ENCODE peak calls at places on chromosomes 7 and 10, in four cellular contexts. K, C, W and A are unnamed samples.
A peak's percentile ranks its signal among the peaks of the same experiment; 100 is the strongest.

GRCh38 chr10:69160809-69161225 is 19.2 kb upstream of the SUPV3L1 start:
- DNase-seq in W (no peak), C (no peak), K (no peak), A (no peak)

GRCh38 chr7:91194841-91195240 is 69.4 kb upstream of the FZD1 start:
- DNase-seq in C (no peak), K (no peak), W (no peak), A (no peak)

GRCh38 chr10:25297466-25297865 is 122.7 kb downstream of the GPR158 start:
- DNase-seq in W (no peak), K (no peak), C (no peak), A (no peak)

GRCh38 chr7:66162622-66163021 is 42.5 kb upstream of the TPST1 start:
- DNase-seq in C (no peak), W (no peak), K (no peak), A (no peak)

GRCh38 chr7:139720186-139720585 is 57.6 kb downstream of the HIPK2 start:
- DNase-seq in C (no peak), K (no peak), W (no peak), A (no peak)

GRCh38 chr7:115230882-115231508 is 309.1 kb downstream of the MDFIC start:
- DNase-seq in C (peak; percentile 53), W (no peak), K (no peak), A (peak; percentile 77)

GRCh38 chr7:66164356-66164755 is 40.8 kb upstream of the TPST1 start:
- DNase-seq in C (no peak), K (no peak), W (no peak), A (no peak)

GRCh38 chr7:143258830-143259229 is 4.4 kb upstream of the GSTK1 start:
- DNase-seq in K (no peak), W (no peak), C (no peak), A (no peak)

GRCh38 chr7:17532861-17533404 is 234.5 kb downstream of the AHR start:
- DNase-seq in W (no peak), C (no peak), K (no peak), A (peak; percentile 71)

GRCh38 chr7:107971613-107972012 is 31.3 kb downstream of the LAMB1 start:
- DNase-seq in K (no peak), W (no peak), C (no peak), A (no peak)

GRCh38 chr7:21412291-21412896 is 15.5 kb upstream of the SP4 start:
- DNase-seq in K (no peak), W (no peak), C (no peak), A (no peak)

GRCh38 chr10:76576276-76576962 is 1061.2 kb downstream of the KCNMA1 start:
- DNase-seq in K (no peak), W (peak; percentile 32), C (no peak), A (no peak)

GRCh38 chr7:102431617-102432298 is 1.6 kb upstream of the ORAI2 start:
- DNase-seq in C (peak; percentile 41), K (peak; percentile 65), W (no peak), A (no peak)

GRCh38 chr7:69213882-69214281 is 384.4 kb upstream of the AUTS2 start:
- DNase-seq in C (no peak), K (no peak), W (no peak), A (no peak)

GRCh38 chr10:21080246-21080645 is 183.1 kb upstream of the NEBL start:
- DNase-seq in W (no peak), C (no peak), K (no peak), A (no peak)

GRCh38 chr7:513521-514166 is 6.0 kb downstream of the PDGFA start:
- DNase-seq in W (no peak), C (no peak), K (no peak), A (no peak)
- TF ChIP-seq CTCF in W (no peak), C (no peak), K (no peak), A (peak; percentile 5)

GRCh38 chr7:55260671-55261385 is 104.3 kb upstream of the LANCL2 start:
- DNase-seq in C (no peak), W (no peak), K (no peak), A (no peak)

GRCh38 chr7:55260171-55260570 is 105.0 kb upstream of the LANCL2 start:
- DNase-seq in C (no peak), W (no peak), K (no peak), A (no peak)

GRCh38 chr7:55265836-55266235 is 99.3 kb upstream of the LANCL2 start:
- DNase-seq in K (no peak), C (no peak), W (no peak), A (no peak)

GRCh38 chr7:55258631-55259030 is 106.5 kb upstream of the LANCL2 start:
- DNase-seq in W (no peak), K (no peak), C (no peak), A (no peak)

DNA sequence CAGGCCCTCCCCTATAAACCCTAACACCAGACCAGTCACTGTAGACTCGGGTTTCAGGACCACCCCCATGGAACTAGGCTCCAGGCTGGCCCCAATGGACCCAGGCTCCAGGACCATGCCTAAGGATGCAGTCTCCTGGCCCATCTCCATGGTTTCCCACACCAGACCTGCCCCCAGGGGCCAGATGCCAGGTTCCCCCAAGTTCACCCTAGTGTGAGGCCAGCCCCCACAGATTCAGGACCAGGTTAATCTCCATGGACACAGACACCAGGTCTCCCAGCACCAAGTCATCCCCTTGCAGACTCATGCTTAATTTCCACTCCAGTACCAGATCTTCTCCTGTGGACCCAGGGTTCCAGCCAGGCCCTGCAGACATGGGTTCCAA is 103.8 kb upstream of the LANCL2 start:
- DNase-seq in C (no peak), K (no peak), W (no peak), A (no peak)
- H3K27ac ChIP-seq in C (no peak overlapping the region), K (no peak overlapping the region), W (no peak overlapping the region), A (no peak overlapping the region)

DNA sequence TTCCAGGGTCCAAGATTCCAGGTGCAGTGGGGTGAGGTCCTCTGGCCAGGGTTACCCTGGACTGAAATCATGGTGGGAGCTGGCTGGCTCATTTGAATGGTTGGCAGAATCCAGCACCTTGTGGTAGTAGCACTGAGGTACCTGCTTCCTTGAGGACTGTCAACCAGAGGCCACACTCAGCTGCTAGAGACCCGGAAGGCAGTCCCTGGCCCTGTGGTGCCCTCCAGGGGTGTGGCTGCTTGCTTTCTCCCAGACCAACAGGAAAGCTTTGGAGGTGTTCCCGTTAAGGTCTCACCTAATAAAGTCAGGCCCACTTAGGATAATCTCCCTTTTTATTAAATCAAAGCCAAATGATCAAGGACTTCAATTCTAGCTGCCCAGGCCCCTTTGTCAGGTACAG is 107.7 kb upstream of the GDF10 start:
- DNase-seq in W (no peak), K (no peak), C (no peak), A (no peak)
- TF ChIP-seq CTCF in W (no peak), K (no peak), C (no peak), A (no peak)

GRCh38 chr10:124732931-124733536 is 11.1 kb downstream of the FAM53B start:
- DNase-seq in K (peak; percentile 56), W (peak; percentile 76), C (peak; percentile 42), A (no peak)
- H3K27ac ChIP-seq in K (peak overlapping the region; percentile 43), W (peak overlapping the region; percentile 64), C (peak overlapping the region; percentile 27), A (peak overlapping the region; percentile 61)

GRCh38 chr7:118183586-118184391 is at the start of gene LSM8:
- DNase-seq in K (peak; percentile 98), C (peak; percentile 98), W (peak; percentile 97), A (peak; percentile 94)

GRCh38 chr7:118182618-118183253 is 1.2 kb upstream of the LSM8 start:
- DNase-seq in K (no peak), C (no peak), W (no peak), A (no peak)

GRCh38 chr7:118185163-118185860 is 1.3 kb downstream of the LSM8 start:
- DNase-seq in K (no peak), W (no peak), C (no peak), A (no peak)

GRCh38 chr7:118183254-118183585 is 744 bp upstream of the LSM8 start:
- DNase-seq in K (no peak), C (no peak), W (no peak), A (no peak)

DNA sequence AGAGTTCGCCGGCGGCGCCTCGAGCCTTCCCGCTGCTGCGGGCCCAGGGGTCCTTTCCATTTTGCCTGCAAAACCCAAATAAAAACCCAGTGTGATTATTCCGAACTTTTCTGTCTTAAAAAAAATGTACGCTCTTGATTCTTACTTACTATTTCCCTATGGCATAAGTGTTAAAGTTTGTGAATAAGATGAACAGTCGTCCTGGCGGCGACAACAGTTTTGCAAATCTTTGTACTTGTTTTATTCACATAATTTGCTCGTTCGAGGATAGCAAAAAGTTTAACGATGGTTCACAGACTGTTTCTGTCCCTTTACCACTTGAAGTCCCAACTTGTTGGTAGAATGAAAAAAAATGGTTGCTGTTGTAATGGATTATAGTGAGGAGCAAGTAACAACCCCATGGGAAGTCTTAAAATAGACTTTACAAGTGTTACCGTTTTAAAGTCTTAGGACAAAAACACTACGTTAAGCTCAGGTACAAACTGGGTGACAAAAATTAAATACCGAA is 482 bp downstream of the LSM8 start:
- DNase-seq in W (no peak), K (no peak), C (no peak), A (no peak)
- TF ChIP-seq CTCF in W (peak; percentile 14), K (no peak), C (no peak), A (no peak)